ENCODE peak calls at places on chromosomes 3 and 15, in four cellular contexts. O is H1, R is heart left ventricle, I is Calu3. A is an unnamed sample.

GRCh38 chr15:90020041-90020735 is 19.1 kb downstream of the ZNF710 start:
- DNase-seq in O (no peak), R (peak; percentile 53), I (no peak), A (no peak)

GRCh38 chr15:73906346-73907017 is 19.8 kb upstream of the LOXL1 start:
- DNase-seq in O (no peak), R (no peak), I (no peak), A (no peak)

GRCh38 chr15:96340611-96341464 is 10.3 kb downstream of the NR2F2 start:
- DNase-seq in O (no peak), R (peak; percentile 44), I (no peak), A (no peak)

GRCh38 chr15:89128320-89129122 is 40.3 kb downstream of the ABHD2 start:
- DNase-seq in O (no peak), R (no peak), I (no peak), A (no peak)

GRCh38 chr3:56303508-56303907 is 164.8 kb downstream of the ERC2 start:
- DNase-seq in O (peak; percentile 79), R (peak; percentile 22), I (peak; percentile 24), A (peak; percentile 46)

GRCh38 chr3:109275702-109276293 is 40.5 kb downstream of the DPPA2 start:
- DNase-seq in O (peak; percentile 3), R (no peak), I (peak; percentile 66), A (peak; percentile 63)

GRCh38 chr15:89362203-89363101 is 27.8 kb upstream of the POLG start:
- DNase-seq in O (no peak), R (no peak), I (no peak), A (no peak)

GRCh38 chr3:116264546-116265174 is 180.6 kb downstream of the LSAMP start:
- DNase-seq in O (no peak), R (no peak), I (no peak), A (no peak)

GRCh38 chr3:10882851-10883250 is 66.8 kb downstream of the SLC6A11 start:
- DNase-seq in O (no peak), R (no peak), I (no peak), A (no peak)

GRCh38 chr3:10889206-10889960 is 73.4 kb downstream of the SLC6A11 start:
- DNase-seq in O (no peak), R (no peak), I (no peak), A (no peak)

GRCh38 chr3:10887015-10887414 is 71.0 kb downstream of the SLC6A11 start:
- DNase-seq in O (no peak), R (no peak), I (no peak), A (no peak)

GRCh38 chr3:10888523-10889081 is 72.6 kb downstream of the SLC6A11 start:
- DNase-seq in O (no peak), R (no peak), I (no peak), A (no peak)

DNA sequence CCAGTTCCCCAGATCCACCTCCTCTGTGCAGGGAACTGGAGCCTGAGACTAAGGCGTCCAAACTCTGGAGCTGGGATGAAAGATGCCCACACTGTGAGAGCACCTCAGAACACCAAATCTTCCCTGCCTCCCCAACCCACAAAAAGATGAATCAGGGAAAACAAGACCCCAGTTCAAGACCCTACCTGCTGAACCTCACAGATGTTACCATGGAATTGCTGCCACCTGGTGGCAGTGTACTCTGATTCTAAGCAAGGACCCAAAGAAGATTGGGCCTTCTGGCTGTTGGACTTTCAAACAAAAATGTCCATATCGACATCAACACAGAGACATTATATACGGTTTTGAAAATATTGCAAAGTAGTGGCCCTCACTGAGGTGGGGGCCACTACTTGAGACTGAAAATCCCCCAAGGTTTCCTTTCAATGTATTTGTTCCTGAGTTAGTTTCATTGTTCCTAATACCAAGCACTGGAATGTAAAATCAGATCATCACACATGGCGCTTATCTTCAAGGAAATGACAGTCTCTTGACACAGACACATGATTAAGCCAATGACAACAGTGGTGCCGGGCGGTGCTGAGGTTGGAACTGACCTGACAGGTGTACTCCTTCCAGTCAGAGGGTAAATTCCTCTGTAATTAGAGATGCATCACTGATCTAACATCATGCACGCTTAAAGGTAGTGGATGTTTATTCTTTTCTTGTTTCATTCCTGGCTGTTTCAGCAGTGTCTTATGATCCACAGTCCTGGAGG is 67.6 kb downstream of the SLC6A11 start:
- DNase-seq in O (no peak), R (no peak), I (peak; percentile 28), A (peak; percentile 26)
- TF ChIP-seq CTCF in O (peak; percentile 66), R (peak; percentile 10), I (peak; percentile 13), A (peak; percentile 61)

GRCh38 chr3:62368705-62369475 is 4.5 kb downstream of the FEZF2 start:
- DNase-seq in O (no peak), R (no peak), I (no peak), A (no peak)
- TF ChIP-seq CTCF in O (peak; percentile 58), R (no peak), I (no peak), A (no peak)

DNA sequence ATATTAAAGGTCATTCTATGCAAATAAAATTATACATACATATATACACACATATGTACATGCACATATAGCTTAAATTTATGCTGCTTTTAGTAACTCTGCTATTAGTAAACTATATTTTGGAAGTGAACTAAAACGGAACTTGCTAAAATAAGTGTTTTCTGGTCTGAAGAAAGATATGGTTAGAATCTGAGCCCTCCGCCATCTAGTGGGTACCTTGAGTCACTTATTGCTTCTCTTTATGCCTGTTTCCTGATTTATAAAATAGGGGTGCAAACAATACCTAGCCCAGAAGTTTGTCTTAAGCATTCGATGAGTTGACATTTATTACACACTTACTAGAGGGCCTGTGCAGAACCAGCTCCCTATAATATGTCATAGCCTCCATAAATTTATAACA is 255.7 kb downstream of the CNTN6 start:
- DNase-seq in O (no peak), R (no peak), I (no peak), A (no peak)
- TF ChIP-seq CTCF in O (peak; percentile 42), R (no peak), I (no peak), A (no peak)

GRCh38 chr15:60134609-60135008 is 130.5 kb downstream of the FOXB1 start:
- DNase-seq in O (no peak), R (no peak), I (peak; percentile 55), A (no peak)
- TF ChIP-seq CTCF in O (peak; percentile 44), R (no peak), I (peak; percentile 58), A (no peak)

GRCh38 chr3:134312873-134313838 is 61.1 kb downstream of the AMOTL2 start:
- DNase-seq in O (no peak), R (peak; percentile 75), I (peak; percentile 91), A (peak; percentile 35)
- TF ChIP-seq CTCF in O (peak; percentile 30), R (no peak), I (peak; percentile 79), A (no peak)

GRCh38 chr15:92053727-92054316 is 200.3 kb downstream of the SLCO3A1 start:
- DNase-seq in O (no peak), R (no peak), I (no peak), A (no peak)
- TF ChIP-seq CTCF in O (peak; percentile 52), R (no peak), I (peak; percentile 53), A (peak; percentile 40)

DNA sequence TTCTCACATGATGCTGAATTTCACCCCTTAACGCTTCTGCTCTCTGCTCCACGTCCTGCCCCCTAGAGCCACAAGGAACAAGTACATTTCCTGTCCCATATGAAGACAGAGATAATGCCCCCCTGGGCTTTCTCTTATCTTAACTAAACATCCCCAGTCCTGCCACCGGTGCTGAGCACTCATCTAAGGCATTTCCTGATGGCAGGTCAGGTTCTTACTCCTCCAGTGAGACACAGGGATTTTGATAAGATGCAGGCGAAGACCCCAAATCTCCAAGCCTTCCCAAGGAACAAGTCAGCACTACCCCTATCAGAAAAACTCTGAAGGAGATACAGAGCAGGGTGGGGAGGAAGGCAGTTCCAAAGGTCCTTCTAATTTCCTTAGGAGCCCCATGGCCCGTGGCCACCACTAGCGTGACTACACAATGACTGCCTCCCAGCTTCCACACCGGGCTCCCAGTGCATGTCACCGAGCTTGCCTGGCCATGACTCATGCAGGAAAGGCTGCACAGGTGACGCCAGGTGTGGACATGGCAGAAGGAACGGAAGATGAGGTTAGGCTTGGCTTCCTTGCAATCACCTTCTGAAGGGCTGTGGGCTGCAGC is 152.9 kb downstream of the XXYLT1 start:
- DNase-seq in O (no peak), R (no peak), I (peak; percentile 94), A (peak; percentile 53)
- TF ChIP-seq CTCF in O (peak; percentile 36), R (no peak), I (peak; percentile 44), A (no peak)

DNA sequence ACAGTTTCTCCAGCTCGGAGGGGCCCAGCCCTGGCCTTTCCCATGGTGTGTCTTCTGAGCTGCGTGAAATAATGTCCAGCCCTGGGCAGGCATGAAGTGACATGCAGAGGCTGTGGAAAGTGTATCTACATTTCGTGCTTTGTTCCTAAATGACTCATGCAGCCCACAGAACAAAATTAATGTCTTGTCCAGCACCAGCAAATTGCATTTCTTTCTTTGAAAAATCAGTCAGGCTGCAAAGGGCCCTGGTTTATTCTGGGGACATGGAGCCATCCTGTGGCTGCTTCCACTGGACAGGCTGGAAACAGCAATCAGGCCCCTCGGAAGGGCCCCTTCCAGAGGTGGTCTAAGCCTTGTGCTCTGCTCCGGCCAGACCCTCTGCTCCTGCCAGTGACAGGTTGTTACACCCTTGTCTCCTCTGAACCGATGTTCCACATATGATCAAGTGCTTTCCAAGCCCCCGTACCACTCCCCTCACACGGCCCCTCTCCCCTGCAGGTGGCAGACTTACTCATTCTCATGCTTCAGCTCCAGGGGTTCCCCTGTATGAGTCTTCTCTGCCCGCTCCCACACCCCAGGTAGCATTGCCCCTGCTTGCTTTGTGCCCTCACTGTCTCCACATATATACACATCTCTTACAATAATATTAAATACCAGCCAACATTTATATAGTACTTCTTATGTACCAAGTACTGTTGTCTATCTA is 33.7 kb downstream of the CRYGS start:
- DNase-seq in O (no peak), R (no peak), I (no peak), A (no peak)
- TF ChIP-seq CTCF in O (no peak), R (no peak), I (no peak), A (peak; percentile 0)

A was measured in Caco-2.